ENCODE peak calls at places on chromosomes 13 and 19, in ten cellular contexts. I, S, F, R, H, Z, K, P, B and D are unnamed samples.

GRCh38 chr13:20128459-20128927 is 32.4 kb downstream of the GJA3 start:
- DNase-seq in F (peak), S (no peak), Z (peak), P (no peak), R (no peak), I (peak), K (no peak), B (peak), H (no peak), D (no peak)

GRCh38 chr19:43562698-43563241 is 12.6 kb downstream of the XRCC1 start:
- DNase-seq in F (peak), P (peak), I (peak), K (no peak), Z (no peak), B (no peak), R (peak), H (peak), S (peak), D (no peak)

GRCh38 chr13:30373727-30374126 is 48.6 kb upstream of the UBE2L5 start:
- DNase-seq in R (no peak), H (no peak), I (no peak), Z (no peak), S (no peak), B (no peak), P (no peak), K (no peak), F (no peak), D (peak)

GRCh38 chr19:8261881-8262280 is 46.3 kb downstream of the CD320 start:
- DNase-seq in I (no peak), B (no peak), F (peak), R (no peak), H (no peak), K (peak), Z (no peak), S (no peak), P (no peak), D (no peak)

GRCh38 chr13:104171132-104171531 is 1104.9 kb upstream of the SLC10A2 start:
- DNase-seq in B (peak), P (no peak), H (no peak), F (no peak), Z (no peak), K (no peak), R (no peak), S (no peak), I (no peak), D (no peak)

GRCh38 chr19:34254552-34255432 is at the start of gene GARRE1:
- DNase-seq in P (peak), S (peak), B (peak), I (peak), Z (peak), H (no peak), R (peak), F (peak), K (no peak), D (no peak)

GRCh38 chr19:33266971-33267484 is 35.3 kb downstream of the CEBPA start:
- DNase-seq in K (no peak), S (no peak), R (no peak), F (no peak), B (no peak), I (no peak), P (no peak), Z (no peak), H (no peak), D (no peak)

GRCh38 chr13:113051641-113052040 is 54.0 kb upstream of the F7 start:
- DNase-seq in H (no peak), B (no peak), S (no peak), F (no peak), K (no peak), P (no peak), I (no peak), R (no peak), Z (no peak), D (no peak)

GRCh38 chr13:30787747-30788535 is 52.6 kb downstream of the ALOX5AP start:
- DNase-seq in H (no peak), S (peak), Z (no peak), F (no peak), I (no peak), B (no peak), K (no peak), P (no peak), R (no peak), D (no peak)

GRCh38 chr19:4066682-4067395 is at the start of gene ZBTB7A:
- DNase-seq in I (peak), P (peak), Z (peak), H (peak), R (peak), F (peak), K (peak), B (peak), S (peak), D (peak)

GRCh38 chr19:57903298-57904174 is 12.9 kb downstream of the ZNF417 start:
- DNase-seq in R (peak), B (no peak), P (no peak), F (no peak), Z (peak), S (peak), K (no peak), I (no peak), H (peak), D (no peak)

GRCh38 chr19:16034180-16034579 is 42.1 kb upstream of the TPM4 start:
- DNase-seq in I (no peak), R (no peak), P (no peak), K (no peak), B (no peak), Z (no peak), S (no peak), H (no peak), F (no peak), D (no peak)
- H3K27ac ChIP-seq in I (no peak), R (no peak), P (no peak), K (no peak), B (no peak), Z (no peak), S (no peak), H (no peak), F (no peak), D (no peak)

DNA sequence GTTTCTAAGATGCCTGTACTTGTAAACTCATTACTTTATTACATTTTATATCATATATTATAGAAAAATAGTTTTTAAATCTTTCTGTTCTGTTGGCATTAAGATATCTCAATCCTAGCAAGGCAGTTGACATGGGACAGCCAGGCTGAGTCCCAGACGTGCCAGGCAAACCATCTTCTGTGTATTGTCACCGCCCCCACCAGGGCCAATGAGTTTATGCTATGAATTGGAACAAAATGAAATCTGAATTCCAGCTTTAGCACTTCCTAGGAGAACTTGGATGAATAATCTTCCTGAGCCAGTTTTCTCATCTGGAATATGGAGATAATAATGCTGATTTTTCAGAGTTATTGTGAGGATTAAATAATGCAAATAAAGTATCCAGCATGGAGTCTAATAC is 79.9 kb upstream of the GSX1 start:
- DNase-seq in K (no peak), F (peak), Z (peak), P (peak), R (peak), S (no peak), I (no peak), B (peak), H (no peak), D (no peak)
- TF ChIP-seq CTCF in K (no peak), F (no peak), Z (peak), P (no peak), R (peak), S (peak), I (no peak), B (no peak), H (no peak), D (peak)

DNA sequence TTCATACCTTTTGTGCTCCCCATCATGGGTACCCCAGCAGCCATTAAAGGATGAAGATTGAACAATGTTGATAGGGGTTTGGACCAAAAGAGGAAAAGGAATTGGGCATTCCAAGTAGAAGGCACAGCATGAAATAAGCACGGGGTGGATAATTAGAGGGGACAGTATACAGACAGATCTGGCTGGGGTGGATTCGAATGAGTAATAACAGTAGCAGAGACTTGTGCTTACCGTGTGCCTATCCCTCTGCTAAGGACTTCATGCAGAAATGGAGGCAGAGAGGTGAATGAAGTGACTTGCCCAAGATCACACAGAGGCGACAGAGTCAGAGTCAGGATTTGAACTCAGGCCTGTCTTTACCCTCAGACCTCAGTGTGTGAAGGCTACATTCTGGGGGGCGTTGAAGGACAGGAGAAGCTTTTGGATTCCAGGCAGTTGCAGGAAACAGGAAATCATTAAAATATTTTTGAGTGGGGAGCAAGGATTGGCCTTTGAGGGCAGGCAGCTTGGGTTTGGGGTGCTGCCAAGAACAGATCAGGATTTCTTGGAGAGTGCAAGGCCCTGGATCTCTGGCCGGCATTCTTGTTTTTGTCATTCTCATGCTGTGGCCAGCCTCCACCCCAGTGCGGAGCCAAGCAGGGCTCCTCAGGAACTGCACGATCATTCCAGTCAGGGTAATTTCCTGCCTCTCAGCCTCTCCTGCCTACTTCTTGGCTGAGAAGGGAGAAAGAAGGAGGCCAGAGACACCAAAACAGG is 18.7 kb downstream of the PAF1 start:
- DNase-seq in Z (no peak), K (peak), I (peak), B (peak), F (peak), H (peak), R (peak), P (peak), S (peak), D (no peak)
- H3K27ac ChIP-seq in Z (no peak), K (peak), I (peak), B (peak), F (peak), H (no peak), R (peak), P (peak), S (peak), D (peak)

GRCh38 chr19:47296036-47296435 is 13.6 kb upstream of the C5AR1 start:
- DNase-seq in R (peak), Z (peak), S (peak), H (peak), I (peak), F (peak), B (peak), P (peak), K (no peak), D (no peak)
- TF ChIP-seq CTCF in R (peak), Z (peak), S (peak), H (peak), I (peak), F (peak), B (peak), P (peak), K (peak), D (peak)